ENCODE peak calls at places on chromosomes 13 and 19, in five cellular contexts. R, G, L, H and T are unnamed samples.

GRCh38 chr13:40221460-40222201 is 444.8 kb downstream of the FOXO1 start:
- DNase-seq in H (no peak), R (no peak), G (peak), L (no peak), T (no peak)

GRCh38 chr13:111630411-111630810 is 310.0 kb downstream of the TEX29 start:
- DNase-seq in H (peak), R (no peak), L (no peak), G (no peak), T (no peak)

GRCh38 chr19:13089139-13089856 is 13.4 kb downstream of the LYL1 start:
- DNase-seq in H (peak), G (peak), L (no peak), R (no peak), T (peak)

GRCh38 chr19:1211494-1212234 is 6.1 kb downstream of the STK11 start:
- DNase-seq in R (no peak), L (no peak), G (no peak), H (no peak), T (no peak)

GRCh38 chr19:3618144-3618810 is 8.3 kb downstream of the CACTIN start:
- DNase-seq in G (no peak), R (no peak), H (peak), L (peak), T (peak)

GRCh38 chr13:51396352-51396751 is 56.5 kb downstream of the INTS6 start:
- DNase-seq in H (no peak), G (no peak), R (no peak), L (no peak), T (no peak)

GRCh38 chr19:10207026-10207425 is 12.3 kb upstream of the DNMT1 start:
- DNase-seq in R (no peak), L (no peak), H (no peak), G (no peak), T (no peak)

GRCh38 chr19:2573916-2574315 is 98.0 kb downstream of the GADD45B start:
- DNase-seq in G (no peak), H (no peak), L (no peak), R (no peak), T (no peak)

GRCh38 chr13:44259045-44260042 is 114.3 kb upstream of the SERP2 start:
- DNase-seq in R (no peak), L (peak), H (no peak), G (no peak), T (peak)

GRCh38 chr13:20702945-20703784 is at the start of gene IL17D:
- DNase-seq in G (no peak), H (peak), L (no peak), R (no peak), T (peak)

DNA sequence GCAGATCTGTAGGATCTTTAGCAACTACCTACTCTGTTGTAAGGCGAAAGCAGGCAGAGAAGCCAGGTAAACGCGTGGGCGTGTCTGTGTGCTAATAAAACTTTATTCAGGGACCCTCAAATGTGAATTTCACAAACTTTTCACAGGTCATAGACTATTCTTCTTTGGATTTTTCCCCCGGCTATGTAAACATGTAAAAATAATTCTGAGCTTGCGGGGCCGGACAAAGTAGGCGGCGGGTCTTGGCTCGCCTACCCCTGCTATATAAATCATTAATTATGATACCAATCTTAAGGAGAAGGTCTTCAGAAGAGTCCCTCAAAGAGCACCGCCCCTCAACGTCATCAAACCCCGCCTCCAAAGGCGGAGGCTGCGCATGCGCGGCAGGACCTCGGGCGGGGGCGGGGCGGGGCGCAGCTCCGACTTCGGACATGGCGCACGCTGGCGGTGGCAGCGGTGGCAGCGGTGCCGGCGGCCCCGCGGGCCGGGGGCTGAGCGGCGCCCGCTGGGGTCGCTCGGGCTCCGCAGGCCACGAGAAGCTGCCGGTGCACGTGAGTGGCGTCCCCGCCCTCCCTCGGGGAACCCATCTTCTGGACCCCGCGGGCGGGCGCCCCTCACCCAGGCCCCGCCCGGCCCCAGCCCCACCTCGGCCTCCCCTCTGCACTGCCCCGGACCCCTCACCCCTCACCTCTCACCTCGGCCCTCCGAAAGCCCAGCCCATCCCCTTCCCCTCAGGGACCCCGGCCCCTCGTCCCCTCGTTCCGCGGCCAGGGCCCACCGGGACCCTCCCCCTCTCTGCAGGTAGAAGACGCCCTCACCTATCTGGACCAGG is at the start of gene SIN3B:
- DNase-seq in G (peak), R (peak), H (peak), L (peak), T (peak)
- TF ChIP-seq POLR2A in G (peak), R (peak), H (peak), L (peak), T (no peak)

GRCh38 chr19:56132316-56132822 is 8.7 kb upstream of the ZNF444 start:
- DNase-seq in G (peak), H (no peak), L (no peak), R (no peak), T (no peak)
- TF ChIP-seq ATF3 in G (no peak), H (no peak), L (no peak), R (no peak), T (no peak)

DNA sequence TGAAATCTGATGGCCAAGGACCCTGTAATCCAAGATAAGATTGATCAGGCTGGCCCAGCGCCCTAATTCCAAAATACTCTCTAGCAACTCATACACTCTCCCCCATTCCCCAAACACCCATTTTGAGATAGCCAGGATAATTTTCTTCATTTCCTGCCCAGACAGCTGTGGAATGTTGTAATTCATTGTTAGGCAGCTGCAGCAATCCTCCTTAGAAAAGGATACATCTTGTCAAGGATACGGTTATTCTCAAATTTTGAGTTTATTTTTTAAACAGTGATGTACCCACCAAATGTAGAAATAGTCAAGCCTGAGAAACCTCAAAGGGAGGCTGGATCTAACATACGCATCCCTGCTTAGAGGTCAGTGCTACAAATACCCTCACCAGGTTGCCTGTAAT is 683.3 kb downstream of the DIAPH3 start:
- DNase-seq in L (no peak), H (no peak), G (no peak), R (no peak), T (no peak)
- TF ChIP-seq POLR2A in L (no peak), H (no peak), G (no peak), R (no peak), T (no peak)

DNA sequence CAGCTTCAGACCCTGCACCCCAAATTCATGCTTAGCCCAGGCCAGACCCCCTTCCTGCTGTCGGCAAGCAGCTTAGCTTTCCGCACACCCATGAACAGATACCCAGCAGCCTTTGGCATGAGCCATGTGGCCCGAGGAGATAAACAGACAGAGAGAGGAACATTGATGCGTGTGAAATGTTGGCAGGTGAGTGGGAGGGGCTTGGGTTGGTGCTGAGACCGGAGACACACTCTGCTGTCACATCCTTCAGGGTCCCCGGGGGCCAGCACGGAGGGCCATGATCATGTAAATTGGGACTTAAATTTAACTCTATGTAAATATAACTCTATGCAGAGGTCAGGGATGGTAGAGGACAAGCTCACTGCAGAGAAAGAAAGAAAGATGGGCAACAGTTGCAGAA is 1.5 kb downstream of the CD22 start:
- DNase-seq in R (no peak), H (no peak), L (peak), G (no peak), T (no peak)
- TF ChIP-seq ATF3 in R (no peak), H (no peak), L (no peak), G (no peak), T (no peak)